ENCODE peak calls at places on chromosome 11, in six cellular contexts. A is CD8-positive, alpha-beta memory T cell; M is glomerular endothelial cell; R is activated gamma-delta T cell treated with anti-CD3 and anti-CD28 coated beads, Interleukin-2, amount 50 U/mL, for 16 hours; W is GM12891; U is activated CD4-positive, alpha-beta T cell treated with anti-CD3 and anti-CD28 coated beads, Interleukin-2, amount 50 U/mL, for 4 hours. C is an unnamed sample.

GRCh38 chr11:82811369-82811768 is 77.7 kb upstream of the FAM181B start:
- DNase-seq in A (no peak), M (no peak), R (no peak), W (no peak), U (no peak), C (no peak)

GRCh38 chr11:105229758-105230157 is 90.2 kb upstream of the CARD18 start:
- DNase-seq in A (no peak), M (no peak), R (no peak), W (no peak), U (no peak), C (no peak)

GRCh38 chr11:31870609-31871309 is 59.6 kb upstream of the PAX6 start:
- DNase-seq in A (no peak), M (peak), R (no peak), W (peak), U (no peak), C (peak)

GRCh38 chr11:93169950-93170561 is 27.7 kb downstream of the SLC36A4 start:
- DNase-seq in A (no peak), M (peak), R (no peak), W (no peak), U (no peak), C (no peak)

GRCh38 chr11:75697906-75698563 is 19.6 kb upstream of the MOGAT2 start:
- DNase-seq in A (no peak), M (no peak), R (no peak), W (no peak), U (no peak), C (no peak)

GRCh38 chr11:79092791-79093313 is 348.0 kb downstream of the TENM4 start:
- DNase-seq in A (no peak), M (no peak), R (no peak), W (no peak), U (no peak), C (no peak)

GRCh38 chr11:10657308-10658271 is 36.0 kb downstream of the IRAG1 start:
- DNase-seq in A (no peak), M (no peak), R (no peak), W (no peak), U (no peak), C (no peak)

GRCh38 chr11:66720223-66720898 is 8.7 kb downstream of the SPTBN2 start:
- DNase-seq in A (peak), M (peak), R (no peak), W (no peak), U (no peak), C (no peak)

GRCh38 chr11:62508336-62509058 is 38.1 kb downstream of the AHNAK start:
- DNase-seq in A (no peak), M (no peak), R (no peak), W (no peak), U (no peak), C (no peak)

GRCh38 chr11:64341851-64342791 is 2.1 kb downstream of the CCDC88B start:
- DNase-seq in A (peak), M (no peak), R (peak), W (peak), U (peak), C (peak)

GRCh38 chr11:28835790-28836189 is 727.6 kb downstream of the METTL15 start:
- DNase-seq in A (no peak), M (no peak), R (no peak), W (no peak), U (no peak), C (no peak)

GRCh38 chr11:5686426-5686825 is 1.6 kb upstream of the TRIM5 start:
- DNase-seq in A (no peak), M (no peak), R (no peak), W (no peak), U (no peak), C (no peak)

GRCh38 chr11:97894978-97895377 is 1125.8 kb upstream of the CNTN5 start:
- DNase-seq in A (no peak), M (no peak), R (no peak), W (no peak), U (no peak), C (no peak)

C was measured in naive thymus-derived CD8-positive, alpha-beta T cell.